ENCODE peak calls at places on chromosomes 12 and 14, in six cellular contexts. U is HepG2, G is endothelial cell of umbilical vein, T is A549, Y is K562, A is GM12878. L is an unnamed sample.

GRCh38 chr14:69553221-69553620 is 21.4 kb downstream of the CCDC177 start:
- DNase-seq in U (no peak), G (no peak), T (no peak), Y (no peak), A (no peak), L (peak)

GRCh38 chr12:50626026-50626425 is 121.2 kb downstream of the DIP2B start:
- DNase-seq in U (no peak), G (no peak), T (no peak), Y (no peak), A (no peak), L (peak)

GRCh38 chr14:74867673-74868072 is 8.3 kb downstream of the PROX2 start:
- DNase-seq in U (no peak), G (peak), T (no peak), Y (no peak), A (no peak), L (no peak)

GRCh38 chr12:2183556-2184541 is 131.1 kb downstream of the CACNA1C start:
- DNase-seq in U (peak), G (no peak), T (no peak), Y (no peak), A (no peak), L (peak)

GRCh38 chr14:101313268-101313667 is 248.0 kb upstream of the DIO3 start:
- DNase-seq in U (peak), G (no peak), T (no peak), Y (no peak), A (no peak), L (no peak)

GRCh38 chr12:124125472-124125871 is 152.5 kb downstream of the ZNF664 start:
- DNase-seq in U (no peak), G (no peak), T (no peak), Y (no peak), A (peak), L (no peak)

GRCh38 chr14:81471062-81471461 is 62.6 kb downstream of the SEL1L start:
- DNase-seq in U (no peak), G (no peak), T (no peak), Y (no peak), A (no peak), L (no peak)

GRCh38 chr14:69043007-69043444 is 63.9 kb upstream of the ACTN1 start:
- DNase-seq in U (no peak), G (no peak), T (no peak), Y (no peak), A (no peak), L (peak)

GRCh38 chr12:41962171-41962572 is 182.5 kb downstream of the GXYLT1 start:
- DNase-seq in U (no peak), G (no peak), T (no peak), Y (no peak), A (no peak), L (no peak)

GRCh38 chr14:90319173-90319572 is 12.6 kb downstream of the NRDE2 start:
- DNase-seq in U (no peak), G (no peak), T (no peak), Y (no peak), A (no peak), L (no peak)

GRCh38 chr14:49549881-49550280 is 36.3 kb downstream of the RPS29 start:
- DNase-seq in U (no peak), G (no peak), T (no peak), Y (no peak), A (no peak), L (no peak)

GRCh38 chr12:129607293-129607692 is 296.5 kb downstream of the TMEM132D start:
- DNase-seq in U (no peak), G (no peak), T (no peak), Y (no peak), A (no peak), L (no peak)

GRCh38 chr14:43407721-43408120 is 1099.4 kb downstream of the FSCB start:
- DNase-seq in U (no peak), G (peak), T (no peak), Y (no peak), A (no peak), L (no peak)

GRCh38 chr12:3745152-3745551 is 7.8 kb downstream of the CRACR2A start:
- DNase-seq in U (no peak), G (no peak), T (no peak), Y (no peak), A (no peak), L (no peak)

GRCh38 chr12:1567852-1568251 is 26.5 kb downstream of the FBXL14 start:
- DNase-seq in U (no peak), G (no peak), T (no peak), Y (no peak), A (no peak), L (no peak)

GRCh38 chr14:75198291-75198933 is 22.0 kb upstream of the TMED10 start:
- DNase-seq in U (peak), G (no peak), T (no peak), Y (no peak), A (no peak), L (no peak)

GRCh38 chr14:32594766-32595165 is 265.7 kb downstream of the AKAP6 start:
- DNase-seq in U (no peak), G (no peak), T (no peak), Y (no peak), A (no peak), L (no peak)

GRCh38 chr12:112676526-112676925 is 115.0 kb upstream of the RPH3A start:
- DNase-seq in U (no peak), G (no peak), T (no peak), Y (no peak), A (no peak), L (no peak)

GRCh38 chr14:68518180-68518579 is 274.7 kb downstream of the ZFP36L1 start:
- DNase-seq in U (peak), G (no peak), T (no peak), Y (no peak), A (no peak), L (no peak)

GRCh38 chr14:67571275-67571990 is 28.6 kb downstream of the PIGH start:
- DNase-seq in U (peak), G (peak), T (peak), Y (peak), A (no peak), L (peak)

GRCh38 chr14:48747683-48748082 is 838.5 kb downstream of the RPS29 start:
- DNase-seq in U (no peak), G (no peak), T (no peak), Y (no peak), A (no peak), L (no peak)

GRCh38 chr14:84885061-84885460 is 644.9 kb upstream of the FLRT2 start:
- DNase-seq in U (no peak), G (no peak), T (no peak), Y (no peak), A (no peak), L (no peak)

GRCh38 chr14:29757711-29758233 is 169.9 kb downstream of the PRKD1 start:
- DNase-seq in U (no peak), G (no peak), T (no peak), Y (no peak), A (no peak), L (no peak)

GRCh38 chr12:64938179-64938578 is 113.7 kb downstream of the TBC1D30 start:
- DNase-seq in U (no peak), G (no peak), T (no peak), Y (no peak), A (no peak), L (no peak)

GRCh38 chr14:67487937-67488893 is at the start of gene TMEM229B:
- DNase-seq in U (no peak), G (no peak), T (no peak), Y (no peak), A (peak), L (peak)

GRCh38 chr12:57604454-57605307 is at the start of gene DTX3:
- DNase-seq in U (no peak), G (peak), T (peak), Y (no peak), A (no peak), L (no peak)

GRCh38 chr14:106141242-106142220 is 615.1 kb downstream of the TMEM121 start:
- DNase-seq in U (no peak), G (no peak), T (no peak), Y (peak), A (no peak), L (peak)

GRCh38 chr12:49049566-49050224 is 10.9 kb downstream of the KMT2D start:
- DNase-seq in U (no peak), G (peak), T (peak), Y (no peak), A (no peak), L (no peak)

GRCh38 chr14:50875359-50876090 is 3.7 kb downstream of the ABHD12B start:
- DNase-seq in U (peak), G (no peak), T (no peak), Y (no peak), A (peak), L (peak)

GRCh38 chr14:98608071-98609060 is 663.6 kb downstream of the BCL11B start:
- DNase-seq in U (no peak), G (no peak), T (no peak), Y (no peak), A (no peak), L (no peak)

GRCh38 chr12:104737113-104737512 is 221.0 kb downstream of the SLC41A2 start:
- DNase-seq in U (no peak), G (no peak), T (no peak), Y (no peak), A (no peak), L (peak)

GRCh38 chr12:10957741-10958140 is 18.7 kb upstream of the TAS2R14 start:
- DNase-seq in U (no peak), G (no peak), T (no peak), Y (no peak), A (no peak), L (no peak)

GRCh38 chr12:27808831-27809230 is 28.8 kb upstream of the MANSC4 start:
- DNase-seq in U (no peak), G (no peak), T (no peak), Y (no peak), A (no peak), L (no peak)

GRCh38 chr12:47360771-47361388 is 281.1 kb upstream of the AMIGO2 start:
- DNase-seq in U (no peak), G (peak), T (no peak), Y (peak), A (no peak), L (peak)

GRCh38 chr12:22477894-22478287 is 66.5 kb downstream of the C2CD5 start:
- DNase-seq in U (no peak), G (peak), T (no peak), Y (no peak), A (no peak), L (no peak)

GRCh38 chr14:50829472-50830043 is 1.4 kb downstream of the NIN start:
- DNase-seq in U (no peak), G (no peak), T (no peak), Y (no peak), A (no peak), L (no peak)

GRCh38 chr14:73717998-73718741 is 4.0 kb upstream of the PNMA1 start:
- DNase-seq in U (no peak), G (no peak), T (no peak), Y (no peak), A (no peak), L (no peak)

GRCh38 chr12:53048780-53049401 is 974 bp upstream of the TNS2 start:
- DNase-seq in U (peak), G (peak), T (no peak), Y (peak), A (no peak), L (no peak)

GRCh38 chr12:53045646-53046045 is 4.2 kb upstream of the TNS2 start:
- DNase-seq in U (no peak), G (no peak), T (no peak), Y (no peak), A (no peak), L (no peak)

GRCh38 chr12:53046655-53047220 is 3.1 kb upstream of the TNS2 start:
- DNase-seq in U (peak), G (peak), T (peak), Y (no peak), A (no peak), L (peak)

GRCh38 chr12:53048033-53048779 is 1.7 kb upstream of the TNS2 start:
- DNase-seq in U (peak), G (peak), T (peak), Y (no peak), A (no peak), L (no peak)

GRCh38 chr12:53047221-53048032 is 2.4 kb upstream of the TNS2 start:
- DNase-seq in U (peak), G (peak), T (peak), Y (peak), A (no peak), L (peak)
- TF ChIP-seq CTCF in U (peak), G (no peak), T (peak), Y (peak), A (peak), L (peak)

DNA sequence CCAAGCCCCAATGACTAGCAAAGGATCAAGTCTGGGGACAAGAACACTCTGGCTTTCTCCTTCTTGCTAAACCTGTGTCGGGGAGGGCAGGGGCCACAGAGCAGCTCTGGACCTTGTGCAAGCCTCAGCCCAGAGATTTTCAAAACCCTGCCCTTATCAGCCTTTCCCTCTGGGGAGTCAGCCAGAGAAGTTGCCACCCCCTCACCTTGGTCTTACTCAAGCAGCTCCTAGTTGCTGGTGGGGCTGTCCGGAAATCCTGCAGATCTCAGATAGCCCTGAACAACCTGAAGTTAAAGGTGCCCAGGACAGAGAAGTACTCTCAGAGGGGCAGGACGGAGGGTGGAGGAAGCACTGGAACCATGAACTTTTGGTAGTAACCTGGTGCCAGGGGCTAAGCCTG is 1.1 kb downstream of the HVCN1 start:
- DNase-seq in U (no peak), G (no peak), T (no peak), Y (peak), A (no peak), L (peak)
- H3K4me3 ChIP-seq in U (no peak), G (no peak), T (no peak), Y (no peak), A (peak), L (peak)

DNA sequence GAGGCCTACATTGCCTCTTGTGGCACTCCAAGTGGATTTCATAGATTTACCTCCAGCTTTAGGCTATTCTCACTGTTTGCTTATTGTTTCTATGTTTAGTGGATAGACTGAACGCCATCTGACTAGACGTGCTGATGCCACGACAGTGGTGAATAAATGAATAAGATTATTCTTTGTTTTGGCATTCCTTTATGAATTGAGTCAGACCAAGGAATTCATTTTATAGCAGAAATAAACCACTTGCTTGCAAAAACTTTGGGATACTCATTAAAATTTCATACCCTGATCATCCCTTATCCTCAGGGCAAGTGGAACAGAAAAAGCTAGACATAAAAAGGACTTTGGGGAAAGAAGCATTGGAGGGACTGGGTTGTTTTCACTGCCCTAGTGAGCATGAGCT is 71.7 kb upstream of the FERMT2 start:
- DNase-seq in U (no peak), G (no peak), T (no peak), Y (no peak), A (no peak), L (no peak)
- TF ChIP-seq MYC in U (no peak), G (no peak), T (no peak), Y (no peak), A (no peak), L (no peak)

GRCh38 chr12:74849801-74850200 is 312.2 kb downstream of the ATXN7L3B start:
- DNase-seq in U (no peak), G (no peak), T (no peak), Y (no peak), A (no peak), L (no peak)
- TF ChIP-seq CTCF in U (no peak), G (no peak), T (peak), Y (no peak), A (no peak), L (no peak)

GRCh38 chr12:13942826-13943225 is 38.6 kb downstream of the GRIN2B start:
- DNase-seq in U (no peak), G (no peak), T (no peak), Y (no peak), A (no peak), L (no peak)

GRCh38 chr12:13945236-13945635 is 36.2 kb downstream of the GRIN2B start:
- DNase-seq in U (no peak), G (no peak), T (no peak), Y (no peak), A (no peak), L (no peak)

GRCh38 chr12:13937735-13938134 is 43.7 kb downstream of the GRIN2B start:
- DNase-seq in U (no peak), G (no peak), T (no peak), Y (no peak), A (no peak), L (no peak)

GRCh38 chr12:13940466-13940865 is 40.9 kb downstream of the GRIN2B start:
- DNase-seq in U (no peak), G (no peak), T (no peak), Y (no peak), A (no peak), L (no peak)

GRCh38 chr12:13941258-13942249 is 39.8 kb downstream of the GRIN2B start:
- DNase-seq in U (peak), G (peak), T (peak), Y (peak), A (no peak), L (peak)
- H3K4me3 ChIP-seq in U (no peak), G (no peak), T (no peak), Y (no peak), A (no peak), L (no peak)